ENCODE peak calls at places on chromosomes 2 and 18, in five cellular contexts. V is islet precursor cell, X is NCI-H1105, L is NCI-H526 treated with DMSO at 0.1 percent for 48 hours, T is T47D. H is an unnamed sample.

GRCh38 chr2:188983427-188984101 is 9.4 kb downstream of the COL3A1 start:
- DNase-seq in V (no peak), X (no peak), L (no peak), T (no peak), H (no peak)

GRCh38 chr2:40962026-40962425 is 510.1 kb upstream of the SLC8A1 start:
- DNase-seq in V (no peak), X (no peak), L (no peak), T (no peak), H (no peak)

GRCh38 chr2:152431370-152432098 is 96.6 kb downstream of the FMNL2 start:
- DNase-seq in V (no peak), X (no peak), L (no peak), T (no peak), H (no peak)

GRCh38 chr2:207188601-207189000 is 22.9 kb upstream of the KLF7 start:
- DNase-seq in V (no peak), X (no peak), L (no peak), T (no peak), H (no peak)

GRCh38 chr2:215107229-215108056 is 31.0 kb downstream of the ABCA12 start:
- DNase-seq in V (no peak), X (peak; percentile 23), L (no peak), T (no peak), H (no peak)

GRCh38 chr2:28276807-28277206 is 115.9 kb upstream of the FOSL2 start:
- DNase-seq in V (no peak), X (no peak), L (no peak), T (no peak), H (no peak)

GRCh38 chr2:127811397-127811860 is 458 bp upstream of the WDR33 start:
- DNase-seq in V (no peak), X (no peak), L (no peak), T (peak; percentile 3), H (peak; percentile 71)

GRCh38 chr2:106201656-106202055 is 7.6 kb upstream of the UXS1 start:
- DNase-seq in V (no peak), X (no peak), L (no peak), T (no peak), H (no peak)

GRCh38 chr2:165539985-165540384 is 70.5 kb downstream of the CSRNP3 start:
- DNase-seq in V (no peak), X (peak; percentile 51), L (no peak), T (no peak), H (no peak)

GRCh38 chr2:52289776-52290175 is 1257.8 kb upstream of the NRXN1 start:
- DNase-seq in V (no peak), X (no peak), L (no peak), T (no peak), H (no peak)

GRCh38 chr2:144526826-144527225 is 6.9 kb upstream of the ZEB2 start:
- DNase-seq in V (no peak), X (no peak), L (no peak), T (no peak), H (no peak)

GRCh38 chr2:67259581-67260347 is 137.4 kb upstream of the ETAA1 start:
- DNase-seq in V (no peak), X (no peak), L (no peak), T (no peak), H (no peak)

GRCh38 chr18:26574958-26575864 is 26.9 kb upstream of the KCTD1 start:
- DNase-seq in V (peak; percentile 92), X (peak; percentile 37), L (no peak), T (peak; percentile 17), H (no peak)

GRCh38 chr2:65545818-65546217 is 113.4 kb upstream of the SPRED2 start:
- DNase-seq in V (peak; percentile 63), X (no peak), L (no peak), T (no peak), H (no peak)

GRCh38 chr2:151287513-151288250 is 1.8 kb downstream of the NMI start:
- DNase-seq in V (no peak), X (no peak), L (no peak), T (no peak), H (no peak)

GRCh38 chr2:112749755-112750559 is 14.5 kb downstream of the CKAP2L start:
- DNase-seq in V (peak; percentile 88), X (peak; percentile 62), L (peak; percentile 19), T (no peak), H (peak; percentile 80)

GRCh38 chr2:20620696-20621365 is 30.1 kb downstream of the HS1BP3 start:
- DNase-seq in V (peak; percentile 69), X (no peak), L (no peak), T (no peak), H (no peak)

GRCh38 chr2:196263181-196263747 is 91.9 kb upstream of the STK17B start:
- DNase-seq in V (peak; percentile 84), X (no peak), L (no peak), T (no peak), H (no peak)

GRCh38 chr2:45353879-45354278 is 257.2 kb downstream of the SRBD1 start:
- DNase-seq in V (no peak), X (no peak), L (no peak), T (no peak), H (no peak)

GRCh38 chr2:63899639-63900038 is 57.9 kb downstream of the UGP2 start:
- DNase-seq in V (no peak), X (no peak), L (no peak), T (no peak), H (no peak)

GRCh38 chr18:47680488-47680887 is 250.0 kb downstream of the SMAD2 start:
- DNase-seq in V (no peak), X (no peak), L (no peak), T (no peak), H (no peak)

H was measured in type B pancreatic cell.